ENCODE peak calls at places on chromosomes 11 and 22, in five cellular contexts. H is CD4-positive, alpha-beta T cell; S is heart right ventricle; Y is PC-9; E is Peyer's patch. D is an unnamed sample.

GRCh38 chr11:59754494-59754858 is 700 bp upstream of the STX3 start:
- DNase-seq in H (no peak), S (no peak), Y (peak), E (peak), D (peak)

GRCh38 chr11:87421422-87421821 is 383.7 kb downstream of the TMEM135 start:
- DNase-seq in H (peak), S (no peak), Y (no peak), E (no peak), D (peak)

GRCh38 chr22:49935561-49935960 is 17.1 kb downstream of the CRELD2 start:
- DNase-seq in H (no peak), S (no peak), Y (no peak), E (no peak), D (no peak)

GRCh38 chr11:1858154-1858553 is 5.3 kb downstream of the LSP1 start:
- DNase-seq in H (no peak), S (no peak), Y (no peak), E (no peak), D (no peak)

GRCh38 chr11:130827697-130828377 is 88.4 kb downstream of the SNX19 start:
- DNase-seq in H (no peak), S (peak), Y (peak), E (no peak), D (no peak)

GRCh38 chr11:83335446-83336070 is 49.4 kb upstream of the CCDC90B start:
- DNase-seq in H (no peak), S (no peak), Y (no peak), E (no peak), D (no peak)

GRCh38 chr22:50001388-50002231 is 11.0 kb downstream of the IL17REL start:
- DNase-seq in H (no peak), S (no peak), Y (no peak), E (no peak), D (no peak)

GRCh38 chr11:92658733-92659132 is 310.7 kb upstream of the MTNR1B start:
- DNase-seq in H (no peak), S (no peak), Y (no peak), E (no peak), D (no peak)

GRCh38 chr11:130873766-130874165 is 42.5 kb downstream of the SNX19 start:
- DNase-seq in H (no peak), S (no peak), Y (no peak), E (no peak), D (no peak)

GRCh38 chr11:2827792-2828191 is 57.8 kb downstream of the CDKN1C start:
- DNase-seq in H (no peak), S (peak), Y (no peak), E (no peak), D (no peak)

GRCh38 chr22:30021881-30022619 is 58.2 kb upstream of the HORMAD2 start:
- DNase-seq in H (no peak), S (peak), Y (no peak), E (no peak), D (no peak)

GRCh38 chr11:120432056-120433018 is 79.2 kb upstream of the GRIK4 start:
- DNase-seq in H (no peak), S (no peak), Y (peak), E (no peak), D (no peak)

GRCh38 chr22:32699686-32700085 is 101.8 kb upstream of the TIMP3 start:
- DNase-seq in H (no peak), S (no peak), Y (no peak), E (no peak), D (no peak)

DNA sequence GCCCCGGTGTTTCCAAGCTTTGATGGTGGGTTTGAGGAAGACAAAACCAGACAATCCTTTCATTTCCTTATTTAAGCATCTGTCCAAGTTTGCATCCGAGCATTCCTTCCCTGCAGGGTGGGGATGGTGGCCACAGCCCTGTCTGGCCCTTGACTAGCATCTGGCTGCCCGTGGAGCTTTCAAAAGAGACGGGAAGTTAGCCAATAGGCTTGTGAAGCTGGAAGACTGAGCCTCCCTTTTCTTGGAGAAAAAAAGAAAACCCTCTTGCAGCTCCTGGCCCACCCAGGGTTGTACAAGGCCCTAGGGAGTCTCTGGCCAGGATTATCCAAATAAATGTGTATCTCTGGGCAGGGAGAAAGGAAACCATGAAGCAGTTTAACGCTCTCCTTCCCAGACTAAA is 60.6 kb downstream of the MICAL2 start:
- DNase-seq in H (no peak), S (peak), Y (no peak), E (no peak), D (no peak)
- H3K27ac ChIP-seq in H (no peak), S (no peak), Y (peak), E (peak), D (no peak)

GRCh38 chr11:8544807-8545206 is 49.2 kb downstream of the STK33 start:
- DNase-seq in H (no peak), S (no peak), Y (no peak), E (no peak), D (no peak)
- H3K27ac ChIP-seq in H (no peak), S (no peak), Y (no peak), E (no peak), D (no peak)

GRCh38 chr11:72624496-72625201 is 49.6 kb downstream of the PDE2A start:
- DNase-seq in H (no peak), S (peak), Y (no peak), E (no peak), D (no peak)
- H3K27ac ChIP-seq in H (no peak), S (peak), Y (no peak), E (peak), D (peak)

GRCh38 chr11:46697303-46697702 is 3.1 kb downstream of the ARHGAP1 start:
- DNase-seq in H (no peak), S (no peak), Y (no peak), E (no peak), D (peak)

GRCh38 chr11:46697723-46698122 is 2.7 kb downstream of the ARHGAP1 start:
- DNase-seq in H (no peak), S (no peak), Y (no peak), E (no peak), D (no peak)

GRCh38 chr11:46695345-46696211 is 4.8 kb downstream of the ARHGAP1 start:
- DNase-seq in H (no peak), S (no peak), Y (no peak), E (no peak), D (no peak)

GRCh38 chr11:46694607-46695006 is 5.8 kb downstream of the ARHGAP1 start:
- DNase-seq in H (no peak), S (no peak), Y (no peak), E (no peak), D (no peak)

DNA sequence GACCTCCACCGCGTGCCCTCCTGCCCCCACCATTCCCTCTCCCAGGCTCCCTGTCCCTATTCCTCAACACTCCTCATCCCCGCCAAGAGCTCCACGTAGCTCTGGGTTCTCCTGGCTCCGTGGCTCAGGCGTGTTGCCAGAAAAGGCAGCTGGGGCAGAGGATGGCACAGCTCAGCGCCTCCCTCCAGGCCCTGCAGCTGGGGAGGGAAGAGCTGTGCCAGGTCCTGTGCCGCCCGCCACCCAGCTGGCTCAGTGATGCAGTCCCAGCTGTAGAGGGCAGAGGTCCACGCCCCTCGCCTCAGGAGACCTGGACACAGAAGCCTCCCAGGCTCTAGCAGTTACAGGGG is 4.2 kb downstream of the ARHGAP1 start:
- DNase-seq in H (no peak), S (peak), Y (no peak), E (peak), D (peak)
- H3K27ac ChIP-seq in H (no peak), S (peak), Y (no peak), E (peak), D (peak)

GRCh38 chr11:94184362-94184761 is 55.7 kb downstream of the PANX1 start:
- DNase-seq in H (no peak), S (no peak), Y (no peak), E (no peak), D (no peak)

GRCh38 chr11:94185387-94186084 is 56.9 kb downstream of the PANX1 start:
- DNase-seq in H (no peak), S (no peak), Y (no peak), E (no peak), D (no peak)

GRCh38 chr11:94183251-94183885 is 54.7 kb downstream of the PANX1 start:
- DNase-seq in H (no peak), S (no peak), Y (no peak), E (no peak), D (no peak)

GRCh38 chr11:94184861-94185260 is 56.2 kb downstream of the PANX1 start:
- DNase-seq in H (no peak), S (no peak), Y (no peak), E (no peak), D (no peak)

GRCh38 chr11:94183886-94184264 is 55.2 kb downstream of the PANX1 start:
- DNase-seq in H (no peak), S (peak), Y (peak), E (peak), D (no peak)
- H3K27ac ChIP-seq in H (no peak), S (no peak), Y (no peak), E (no peak), D (no peak)

GRCh38 chr11:34155759-34156062 is 50.3 kb downstream of the NAT10 start:
- DNase-seq in H (no peak), S (no peak), Y (no peak), E (no peak), D (no peak)
- H3K27ac ChIP-seq in H (no peak), S (no peak), Y (no peak), E (no peak), D (peak)

GRCh38 chr11:119341222-119342022 is 739 bp upstream of the C1QTNF5 start:
- DNase-seq in H (no peak), S (no peak), Y (no peak), E (peak), D (no peak)
- H3K27ac ChIP-seq in H (no peak), S (peak), Y (no peak), E (peak), D (peak)

DNA sequence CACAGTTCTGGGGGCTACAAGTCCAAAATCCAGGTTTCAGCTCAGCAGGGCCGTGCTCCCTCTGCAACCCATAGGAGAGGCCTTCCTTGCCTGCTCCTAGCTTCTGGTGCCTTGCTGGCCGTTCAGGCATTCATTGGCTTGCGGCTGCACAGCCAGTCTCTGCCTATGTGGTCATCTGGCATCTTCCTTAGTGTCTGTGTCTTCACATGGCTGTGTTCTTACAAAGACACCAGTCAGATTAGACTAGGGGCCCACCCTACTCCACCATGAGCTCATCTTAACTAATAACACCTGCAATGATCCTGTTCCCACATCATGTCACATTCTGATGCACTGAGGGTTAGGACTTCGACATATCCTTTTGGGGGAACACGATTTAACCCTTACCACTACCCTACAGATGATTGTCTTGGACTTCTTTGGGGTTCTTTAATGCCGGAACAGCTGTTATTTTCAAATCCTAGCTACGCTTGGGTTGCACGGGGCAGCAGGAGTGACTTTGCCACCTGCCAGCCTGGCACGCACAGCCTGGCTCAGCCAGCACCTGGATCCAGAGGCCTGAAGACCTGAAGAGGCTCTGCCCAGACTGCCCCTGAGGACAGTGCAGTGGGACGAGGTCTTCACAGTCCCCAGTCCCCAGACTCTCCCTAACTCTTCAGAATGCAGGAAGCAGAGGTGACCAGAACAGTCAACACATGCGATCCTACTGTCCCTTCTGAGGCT is 7.7 kb upstream of the NEAT1 start:
- DNase-seq in H (no peak), S (no peak), Y (no peak), E (peak), D (no peak)
- H3K27ac ChIP-seq in H (no peak), S (no peak), Y (no peak), E (no peak), D (peak)

GRCh38 chr11:122709042-122709760 is 53.7 kb downstream of the UBASH3B start:
- DNase-seq in H (no peak), S (no peak), Y (peak), E (no peak), D (no peak)
- H3K27ac ChIP-seq in H (no peak), S (no peak), Y (peak), E (no peak), D (no peak)

GRCh38 chr22:43319661-43320486 is 23.3 kb downstream of the SCUBE1 start:
- DNase-seq in H (no peak), S (no peak), Y (no peak), E (no peak), D (no peak)

GRCh38 chr22:43313497-43314474 is 29.4 kb downstream of the SCUBE1 start:
- DNase-seq in H (no peak), S (peak), Y (no peak), E (no peak), D (no peak)

GRCh38 chr22:43314611-43315010 is 28.6 kb downstream of the SCUBE1 start:
- DNase-seq in H (no peak), S (no peak), Y (no peak), E (no peak), D (no peak)

GRCh38 chr22:43315687-43316217 is 27.4 kb downstream of the SCUBE1 start:
- DNase-seq in H (no peak), S (no peak), Y (no peak), E (no peak), D (no peak)

DNA sequence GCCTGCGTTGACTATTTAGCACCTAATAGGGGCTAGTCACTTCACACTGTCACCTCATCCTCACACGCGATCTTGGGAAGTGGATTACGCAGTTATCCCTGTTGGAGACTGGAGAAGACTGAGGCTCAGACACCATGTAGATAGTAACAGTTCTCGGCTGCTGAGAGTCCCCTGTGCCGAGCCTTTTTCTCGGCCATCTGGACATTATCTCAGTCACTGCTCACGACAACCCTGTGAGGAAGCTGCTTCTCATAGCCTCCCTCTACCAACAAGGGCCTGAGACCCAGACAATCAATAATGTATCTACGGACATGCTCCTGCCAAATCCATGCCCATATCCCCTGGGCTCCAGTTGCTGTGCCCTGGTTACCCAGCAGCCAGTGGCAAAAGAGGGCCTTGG is 25.9 kb downstream of the SCUBE1 start:
- DNase-seq in H (no peak), S (no peak), Y (no peak), E (no peak), D (no peak)
- H3K27ac ChIP-seq in H (no peak), S (no peak), Y (no peak), E (no peak), D (no peak)